ENCODE peak calls at places on chromosome 6, in seven cellular contexts. S, L, O, Z, Q, V and A are unnamed samples.

GRCh38 chr6:100479180-100480035 is 14.7 kb upstream of the SIM1 start:
- DNase-seq in S (no peak), L (no peak), O (no peak), Z (peak), Q (no peak), V (no peak), A (no peak)

GRCh38 chr6:89862698-89863097 is 31.6 kb upstream of the GJA10 start:
- DNase-seq in S (no peak), L (no peak), O (no peak), Z (no peak), Q (no peak), V (no peak), A (no peak)

GRCh38 chr6:36933102-36933501 is 21.4 kb upstream of the PI16 start:
- DNase-seq in S (no peak), L (no peak), O (no peak), Z (peak), Q (no peak), V (no peak), A (no peak)

GRCh38 chr6:33118525-33119123 is 42.8 kb downstream of the HLA-DPB1 start:
- DNase-seq in S (no peak), L (peak), O (no peak), Z (peak), Q (no peak), V (no peak), A (no peak)

GRCh38 chr6:90350689-90351554 is 54.3 kb upstream of the BACH2 start:
- DNase-seq in S (no peak), L (no peak), O (no peak), Z (no peak), Q (no peak), V (peak), A (no peak)

GRCh38 chr6:35495258-35496035 is 1.4 kb downstream of the TEAD3 start:
- DNase-seq in S (no peak), L (no peak), O (no peak), Z (peak), Q (no peak), V (no peak), A (no peak)

GRCh38 chr6:78605909-78606446 is 261.4 kb upstream of the IRAK1BP1 start:
- DNase-seq in S (no peak), L (no peak), O (no peak), Z (peak), Q (no peak), V (no peak), A (peak)

GRCh38 chr6:158762787-158763439 is 56.3 kb downstream of the EZR start:
- DNase-seq in S (no peak), L (no peak), O (peak), Z (no peak), Q (no peak), V (no peak), A (no peak)

GRCh38 chr6:69022991-69023390 is 387.9 kb downstream of the ADGRB3 start:
- DNase-seq in S (no peak), L (no peak), O (no peak), Z (peak), Q (no peak), V (no peak), A (no peak)

GRCh38 chr6:45478235-45478634 is 100.5 kb upstream of the SUPT3H start:
- DNase-seq in S (no peak), L (no peak), O (no peak), Z (peak), Q (no peak), V (no peak), A (no peak)

GRCh38 chr6:6645266-6645917 is 56.9 kb downstream of the LY86 start:
- DNase-seq in S (no peak), L (no peak), O (no peak), Z (no peak), Q (no peak), V (no peak), A (no peak)

GRCh38 chr6:94190030-94190429 is 770.7 kb upstream of the EPHA7 start:
- DNase-seq in S (no peak), L (no peak), O (no peak), Z (no peak), Q (no peak), V (no peak), A (no peak)

GRCh38 chr6:137589067-137589848 is 95.1 kb upstream of the OLIG3 start:
- DNase-seq in S (no peak), L (peak), O (no peak), Z (peak), Q (peak), V (peak), A (peak)

GRCh38 chr6:2235782-2236495 is 9.5 kb downstream of the GMDS start:
- DNase-seq in S (no peak), L (no peak), O (no peak), Z (no peak), Q (no peak), V (no peak), A (no peak)

GRCh38 chr6:38509713-38510112 is 130.0 kb downstream of the BTBD9 start:
- DNase-seq in S (no peak), L (peak), O (no peak), Z (peak), Q (no peak), V (no peak), A (no peak)

GRCh38 chr6:113052513-113052912 is 705.4 kb downstream of the RFPL4B start:
- DNase-seq in S (no peak), L (no peak), O (no peak), Z (no peak), Q (no peak), V (no peak), A (no peak)

GRCh38 chr6:137019476-137020272 is 25.1 kb downstream of the IL20RA start:
- DNase-seq in S (no peak), L (no peak), O (no peak), Z (no peak), Q (no peak), V (no peak), A (no peak)

GRCh38 chr6:75437451-75438185 is 56.0 kb downstream of the FILIP1 start:
- DNase-seq in S (no peak), L (no peak), O (no peak), Z (peak), Q (no peak), V (peak), A (no peak)

GRCh38 chr6:130505808-130506207 is 140.0 kb downstream of the TMEM200A start:
- DNase-seq in S (no peak), L (no peak), O (no peak), Z (peak), Q (no peak), V (no peak), A (no peak)

GRCh38 chr6:40798069-40798770 is 211.1 kb upstream of the LRFN2 start:
- DNase-seq in S (no peak), L (no peak), O (no peak), Z (no peak), Q (no peak), V (no peak), A (no peak)

GRCh38 chr6:85483041-85483700 is 33.3 kb downstream of the NT5E start:
- DNase-seq in S (peak), L (no peak), O (peak), Z (peak), Q (peak), V (peak), A (peak)

GRCh38 chr6:3455490-3456394 is 1.1 kb downstream of the SLC22A23 start:
- DNase-seq in S (peak), L (no peak), O (peak), Z (peak), Q (peak), V (peak), A (peak)

GRCh38 chr6:79004239-79004638 is 73.8 kb downstream of the PHIP start:
- DNase-seq in S (no peak), L (no peak), O (no peak), Z (no peak), Q (no peak), V (no peak), A (no peak)

GRCh38 chr6:132961610-132962009 is 147.2 kb downstream of the RPS12 start:
- DNase-seq in S (no peak), L (no peak), O (no peak), Z (no peak), Q (no peak), V (no peak), A (no peak)

GRCh38 chr6:150133686-150134085 is 9.2 kb upstream of the PPP1R14C start:
- DNase-seq in S (no peak), L (no peak), O (no peak), Z (no peak), Q (no peak), V (no peak), A (no peak)
- H3K4me3 ChIP-seq in S (no peak), L (no peak), O (no peak), Z (no peak), Q (no peak), V (no peak), A (no peak)

GRCh38 chr6:104969108-104969507 is 12.2 kb downstream of the LIN28B start:
- DNase-seq in S (no peak), L (no peak), O (no peak), Z (no peak), Q (no peak), V (no peak), A (no peak)
- H3K4me3 ChIP-seq in S (no peak), L (no peak), O (no peak), Z (no peak), Q (no peak), V (no peak), A (no peak)

GRCh38 chr6:86516087-86516486 is 421.2 kb upstream of the HTR1E start:
- DNase-seq in S (no peak), L (no peak), O (no peak), Z (no peak), Q (no peak), V (no peak), A (no peak)

GRCh38 chr6:86508230-86508629 is 429.1 kb upstream of the HTR1E start:
- DNase-seq in S (no peak), L (no peak), O (no peak), Z (no peak), Q (no peak), V (no peak), A (no peak)

DNA sequence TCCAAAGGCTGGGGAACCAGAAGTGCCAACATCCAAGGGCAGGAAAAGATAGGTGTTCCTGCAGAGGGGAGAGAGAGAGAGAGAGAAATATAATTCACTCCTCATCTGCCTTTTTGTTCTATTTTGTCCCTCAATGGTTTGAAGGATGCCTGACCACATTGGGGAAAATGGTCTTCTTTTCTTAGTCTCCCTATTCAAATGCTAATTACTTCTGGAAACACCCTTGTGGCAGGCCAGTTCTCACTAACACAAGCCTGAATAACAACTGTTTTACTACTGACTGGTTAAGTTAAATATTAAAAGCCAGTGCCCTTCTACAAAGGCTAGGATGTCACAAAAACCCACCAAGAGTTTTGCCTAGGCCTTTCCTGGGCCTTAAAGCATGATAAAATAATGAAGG is 425.4 kb upstream of the HTR1E start:
- DNase-seq in S (no peak), L (no peak), O (no peak), Z (no peak), Q (no peak), V (no peak), A (no peak)
- H3K4me3 ChIP-seq in S (no peak), L (no peak), O (no peak), Z (no peak), Q (no peak), V (no peak), A (no peak)

GRCh38 chr6:13924949-13925881 is at the start of gene RNF182:
- DNase-seq in S (no peak), L (no peak), O (no peak), Z (no peak), Q (peak), V (no peak), A (no peak)

GRCh38 chr6:13927203-13927602 is 2.5 kb downstream of the RNF182 start:
- DNase-seq in S (no peak), L (no peak), O (no peak), Z (no peak), Q (no peak), V (no peak), A (no peak)

GRCh38 chr6:13923527-13924145 is 1.1 kb upstream of the RNF182 start:
- DNase-seq in S (no peak), L (no peak), O (no peak), Z (peak), Q (no peak), V (no peak), A (no peak)

GRCh38 chr6:13924146-13924948 is 405 bp upstream of the RNF182 start:
- DNase-seq in S (peak), L (no peak), O (peak), Z (peak), Q (no peak), V (no peak), A (peak)

DNA sequence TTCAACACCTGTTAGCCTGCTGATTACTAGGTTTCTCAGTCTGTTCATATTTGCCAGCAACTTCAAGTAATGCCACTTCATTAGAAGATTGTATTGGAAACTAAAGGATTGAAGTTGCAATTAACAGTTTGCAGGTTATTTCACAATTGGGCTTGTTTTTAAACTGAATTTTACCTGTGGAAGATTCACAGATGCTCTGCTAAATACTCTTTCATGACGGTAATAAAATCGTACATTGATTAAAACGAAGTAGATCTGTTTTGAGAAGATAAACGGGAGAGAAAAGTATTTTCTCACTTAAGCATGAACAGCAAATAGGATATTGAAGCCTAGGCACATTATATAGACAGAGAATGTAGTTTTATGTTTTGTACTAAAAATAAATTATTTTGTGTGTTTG is 1.6 kb downstream of the RNF182 start:
- DNase-seq in S (no peak), L (no peak), O (no peak), Z (no peak), Q (no peak), V (no peak), A (no peak)
- H3K4me3 ChIP-seq in S (no peak), L (no peak), O (no peak), Z (no peak), Q (no peak), V (no peak), A (no peak)

GRCh38 chr6:106204961-106205360 is 118.8 kb downstream of the PRDM1 start:
- DNase-seq in S (no peak), L (no peak), O (no peak), Z (no peak), Q (no peak), V (no peak), A (no peak)

GRCh38 chr6:106206905-106207304 is 118.7 kb downstream of the ATG5 start:
- DNase-seq in S (no peak), L (no peak), O (no peak), Z (no peak), Q (no peak), V (no peak), A (no peak)
- H3K4me3 ChIP-seq in S (no peak), L (no peak), O (no peak), Z (no peak), Q (no peak), V (no peak), A (no peak)

GRCh38 chr6:56247654-56248122 is 308 bp upstream of the COL21A1 start:
- DNase-seq in S (no peak), L (no peak), O (no peak), Z (no peak), Q (no peak), V (no peak), A (no peak)

GRCh38 chr6:56244528-56245253 is 2.7 kb downstream of the COL21A1 start:
- DNase-seq in S (no peak), L (no peak), O (no peak), Z (no peak), Q (no peak), V (no peak), A (no peak)

GRCh38 chr6:56245903-56246351 is 1.5 kb downstream of the COL21A1 start:
- DNase-seq in S (no peak), L (peak), O (no peak), Z (peak), Q (no peak), V (no peak), A (no peak)

GRCh38 chr6:56246941-56247653 is at the start of gene COL21A1:
- DNase-seq in S (peak), L (no peak), O (peak), Z (peak), Q (peak), V (peak), A (peak)

GRCh38 chr6:56246544-56246940 is 838 bp downstream of the COL21A1 start:
- DNase-seq in S (no peak), L (no peak), O (no peak), Z (peak), Q (no peak), V (peak), A (no peak)
- H3K4me3 ChIP-seq in S (peak), L (peak), O (peak), Z (peak), Q (peak), V (no peak), A (no peak)

DNA sequence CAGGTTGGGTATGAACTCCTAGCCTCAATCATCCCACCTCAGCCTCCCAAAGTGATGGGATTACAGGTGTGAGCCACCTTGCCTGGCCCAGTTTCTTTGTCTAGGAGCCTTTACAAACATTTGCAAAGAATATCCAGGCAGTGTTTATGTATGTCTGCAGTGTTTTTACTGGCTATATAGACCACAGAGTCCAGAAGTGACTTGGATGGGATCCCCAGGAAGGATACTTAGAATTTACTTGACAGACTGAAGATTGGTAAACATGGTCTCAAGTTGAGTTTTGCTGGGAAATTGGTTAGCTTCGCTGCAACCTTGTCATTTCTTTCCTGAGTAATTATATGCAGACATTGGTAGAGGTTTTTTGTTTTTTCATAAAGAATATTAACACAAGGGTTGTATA is 23.8 kb downstream of the JARID2 start:
- DNase-seq in S (no peak), L (no peak), O (no peak), Z (no peak), Q (no peak), V (no peak), A (no peak)
- H3K4me3 ChIP-seq in S (no peak), L (no peak), O (no peak), Z (no peak), Q (no peak), V (no peak), A (no peak)